ENCODE peak calls at places on chromosome 3, in eight cellular contexts. M is NCI-H774; B is GM23248; Z is activated gamma-delta T cell treated with Interleukin-2 at 50 U/mL for 16 hours; N is stimulated activated naive B cell treated with anti-CD40 and anti-IgM and Interleukin-4, amounts not matched to agents 10 μg/mL and 1 μg/mL and 100 μg/mL, for 72 hours; K is NB4; E is hippocampal formation; G is iris pigment epithelial cell. X is an unnamed sample.
A peak's percentile ranks its signal among the peaks of the same experiment; 100 is the strongest.

GRCh38 chr3:132721479-132722164 is 587 bp downstream of the NPHP3 start:
- DNase-seq in M (peak; percentile 53), B (peak; percentile 89), Z (no peak), N (no peak), K (peak; percentile 70), E (no peak), G (peak; percentile 75), X (peak; percentile 57)

GRCh38 chr3:120642368-120642948 is 39.6 kb downstream of the HGD start:
- DNase-seq in M (no peak), B (peak; percentile 69), Z (no peak), N (no peak), K (peak; percentile 94), E (no peak), G (peak; percentile 85), X (no peak)

GRCh38 chr3:70072754-70073153 is 73.2 kb downstream of the SAMMSON start:
- DNase-seq in M (no peak), B (no peak), Z (no peak), N (no peak), K (no peak), E (no peak), G (no peak), X (no peak)

GRCh38 chr3:11459147-11459837 is 184.4 kb downstream of the VGLL4 start:
- DNase-seq in M (no peak), B (peak; percentile 70), Z (no peak), N (no peak), K (no peak), E (no peak), G (peak; percentile 74), X (no peak)

GRCh38 chr3:157447026-157447694 is 10.5 kb downstream of the PTX3 start:
- DNase-seq in M (no peak), B (peak; percentile 78), Z (no peak), N (no peak), K (peak; percentile 52), E (peak; percentile 24), G (peak; percentile 73), X (no peak)

GRCh38 chr3:17518189-17519059 is 224.0 kb downstream of the TBC1D5 start:
- DNase-seq in M (peak; percentile 18), B (no peak), Z (no peak), N (no peak), K (no peak), E (no peak), G (no peak), X (peak; percentile 22)

GRCh38 chr3:124611520-124611919 is 118.7 kb upstream of the UMPS start:
- DNase-seq in M (no peak), B (no peak), Z (no peak), N (no peak), K (no peak), E (no peak), G (no peak), X (no peak)

GRCh38 chr3:190036631-190037030 is 84.1 kb downstream of the P3H2 start:
- DNase-seq in M (no peak), B (peak; percentile 78), Z (no peak), N (no peak), K (no peak), E (no peak), G (peak; percentile 91), X (no peak)

GRCh38 chr3:37993811-37994638 is 3.4 kb downstream of the VILL start:
- DNase-seq in M (peak; percentile 8), B (peak; percentile 92), Z (peak; percentile 51), N (peak; percentile 77), K (peak; percentile 91), E (no peak), G (peak; percentile 89), X (no peak)

GRCh38 chr3:141960731-141961130 is 84.3 kb downstream of the ATP1B3 start:
- DNase-seq in M (no peak), B (peak; percentile 74), Z (no peak), N (no peak), K (no peak), E (no peak), G (peak; percentile 54), X (no peak)

GRCh38 chr3:52851348-52851747 is 16.5 kb upstream of the MUSTN1 start:
- DNase-seq in M (no peak), B (peak; percentile 58), Z (no peak), N (peak; percentile 7), K (peak; percentile 67), E (no peak), G (peak; percentile 42), X (peak; percentile 15)

GRCh38 chr3:129025691-129026435 is 24.8 kb downstream of the EFCC1 start:
- DNase-seq in M (no peak), B (no peak), Z (no peak), N (no peak), K (no peak), E (no peak), G (no peak), X (no peak)

GRCh38 chr3:174242311-174243041 is 616.7 kb upstream of the NAALADL2 start:
- DNase-seq in M (no peak), B (peak; percentile 28), Z (no peak), N (no peak), K (no peak), E (no peak), G (no peak), X (no peak)

GRCh38 chr3:89368846-89369245 is 261.4 kb downstream of the EPHA3 start:
- DNase-seq in M (no peak), B (peak; percentile 7), Z (no peak), N (no peak), K (no peak), E (no peak), G (no peak), X (no peak)

GRCh38 chr3:37520802-37521350 is 340.8 kb upstream of the CTDSPL start:
- DNase-seq in M (no peak), B (no peak), Z (no peak), N (no peak), K (no peak), E (no peak), G (no peak), X (no peak)

GRCh38 chr3:189621948-189622603 is 9.1 kb upstream of the TP63 start:
- DNase-seq in M (no peak), B (no peak), Z (no peak), N (no peak), K (no peak), E (no peak), G (no peak), X (no peak)

GRCh38 chr3:126365351-126366274 is 8.4 kb upstream of the KLF15 start:
- DNase-seq in M (no peak), B (no peak), Z (no peak), N (no peak), K (no peak), E (no peak), G (no peak), X (no peak)

GRCh38 chr3:188416041-188416440 is 262.1 kb downstream of the LPP start:
- DNase-seq in M (no peak), B (peak; percentile 45), Z (no peak), N (no peak), K (no peak), E (no peak), G (peak; percentile 74), X (no peak)

GRCh38 chr3:16761576-16761975 is 123.2 kb upstream of the PLCL2 start:
- DNase-seq in M (no peak), B (peak; percentile 73), Z (no peak), N (no peak), K (no peak), E (no peak), G (peak; percentile 23), X (no peak)

GRCh38 chr3:66430876-66431275 is 69.9 kb downstream of the LRIG1 start:
- DNase-seq in M (no peak), B (no peak), Z (no peak), N (no peak), K (no peak), E (no peak), G (no peak), X (no peak)

GRCh38 chr3:16794251-16794650 is 90.5 kb upstream of the PLCL2 start:
- DNase-seq in M (no peak), B (no peak), Z (no peak), N (no peak), K (no peak), E (no peak), G (no peak), X (no peak)

GRCh38 chr3:61627768-61628185 is 66.4 kb downstream of the PTPRG start:
- DNase-seq in M (no peak), B (peak; percentile 89), Z (no peak), N (no peak), K (no peak), E (no peak), G (peak; percentile 94), X (no peak)

GRCh38 chr3:97719156-97719821 is 45.3 kb upstream of the ARL6 start:
- DNase-seq in M (peak; percentile 80), B (peak; percentile 80), Z (peak; percentile 50), N (peak; percentile 20), K (peak; percentile 70), E (peak; percentile 49), G (peak; percentile 63), X (peak; percentile 73)

GRCh38 chr3:116836286-116836685 is 126.7 kb downstream of the TUSC7 start:
- DNase-seq in M (no peak), B (peak; percentile 19), Z (no peak), N (no peak), K (no peak), E (no peak), G (peak; percentile 20), X (no peak)

GRCh38 chr3:8730641-8731040 is 3.0 kb upstream of the CAV3 start:
- DNase-seq in M (no peak), B (peak; percentile 25), Z (no peak), N (no peak), K (no peak), E (no peak), G (peak; percentile 34), X (no peak)

GRCh38 chr3:8452112-8452511 is 49.5 kb upstream of the LMCD1 start:
- DNase-seq in M (no peak), B (no peak), Z (no peak), N (no peak), K (no peak), E (no peak), G (no peak), X (no peak)

GRCh38 chr3:187919018-187919417 is 173.8 kb upstream of the BCL6 start:
- DNase-seq in M (no peak), B (no peak), Z (peak; percentile 54), N (peak; percentile 66), K (no peak), E (no peak), G (peak; percentile 75), X (no peak)

GRCh38 chr3:127020543-127020942 is 37.6 kb downstream of the PLXNA1 start:
- DNase-seq in M (no peak), B (no peak), Z (no peak), N (no peak), K (no peak), E (no peak), G (no peak), X (no peak)

X was measured in NCI-H1105.